ENCODE peak calls at places on chromosome 9, in four cellular contexts. L is tibial nerve, O is ovary, A is substantia nigra. X is an unnamed sample.

GRCh38 chr9:22169243-22169642 is 160.1 kb upstream of the CDKN2B start:
- DNase-seq in O (no peak), A (no peak), L (no peak), X (no peak)

GRCh38 chr9:89872913-89873707 is 268.3 kb downstream of the GADD45G start:
- DNase-seq in A (no peak), L (no peak), O (peak), X (no peak)

GRCh38 chr9:100756217-100756616 is 178.3 kb downstream of the CAVIN4 start:
- DNase-seq in L (no peak), O (no peak), A (no peak), X (no peak)

GRCh38 chr9:91285729-91286353 is 75.9 kb downstream of the AUH start:
- DNase-seq in O (no peak), A (no peak), L (no peak), X (no peak)

GRCh38 chr9:9598723-9599122 is 1014.1 kb downstream of the PTPRD start:
- DNase-seq in O (no peak), L (no peak), A (no peak), X (no peak)

GRCh38 chr9:127463891-127464290 is 12.6 kb downstream of the LRSAM1 start:
- DNase-seq in A (no peak), O (no peak), L (no peak), X (no peak)

GRCh38 chr9:2872307-2872940 is 28.5 kb upstream of the PUM3 start:
- DNase-seq in A (no peak), O (no peak), L (no peak), X (no peak)

GRCh38 chr9:73532985-73533384 is 381.3 kb downstream of the ANXA1 start:
- DNase-seq in O (no peak), A (no peak), L (no peak), X (no peak)

GRCh38 chr9:128628471-128629048 is 28.1 kb downstream of the DYNC2I2 start:
- DNase-seq in O (no peak), L (peak), A (no peak), X (no peak)

GRCh38 chr9:107624216-107624948 is 134.8 kb upstream of the KLF4 start:
- DNase-seq in O (no peak), L (no peak), A (no peak), X (no peak)

GRCh38 chr9:23683021-23683431 is 143.0 kb downstream of the ELAVL2 start:
- DNase-seq in A (no peak), L (no peak), O (no peak), X (no peak)

GRCh38 chr9:93252781-93253530 is 69.0 kb downstream of the WNK2 start:
- DNase-seq in A (no peak), O (no peak), L (no peak), X (no peak)

GRCh38 chr9:105059260-105059659 is 131.3 kb upstream of the ABCA1 start:
- DNase-seq in L (no peak), O (no peak), A (no peak), X (no peak)

GRCh38 chr9:93346240-93347112 is 105.0 kb upstream of the FAM120A start:
- DNase-seq in A (no peak), O (peak), L (no peak), X (no peak)

GRCh38 chr9:135951889-135952663 is 9.1 kb downstream of the UBAC1 start:
- DNase-seq in O (no peak), L (no peak), A (no peak), X (no peak)

GRCh38 chr9:81650836-81651545 is 38.4 kb downstream of the TLE1 start:
- DNase-seq in L (no peak), A (no peak), O (no peak), X (no peak)

GRCh38 chr9:136171009-136171800 is 33.7 kb downstream of the LHX3 start:
- DNase-seq in O (no peak), L (no peak), A (no peak), X (no peak)

GRCh38 chr9:117247271-117247670 is 167.6 kb downstream of the ASTN2 start:
- DNase-seq in A (peak), L (no peak), O (no peak), X (no peak)

GRCh38 chr9:108823829-108824228 is 32.0 kb downstream of the ACTL7B start:
- DNase-seq in L (no peak), A (no peak), O (no peak), X (no peak)

GRCh38 chr9:93958121-93958874 is 3.1 kb upstream of the BARX1 start:
- DNase-seq in L (no peak), A (no peak), O (no peak), X (peak)

GRCh38 chr9:120622790-120623189 is 42.8 kb upstream of the CDK5RAP2 start:
- DNase-seq in L (no peak), O (no peak), A (no peak), X (no peak)

GRCh38 chr9:106846847-106847246 is 16.1 kb upstream of the ZNF462 start:
- DNase-seq in A (no peak), O (no peak), L (no peak), X (no peak)

GRCh38 chr9:92754091-92754740 is 10.4 kb downstream of the BICD2 start:
- DNase-seq in L (no peak), O (no peak), A (no peak), X (no peak)

GRCh38 chr9:129414377-129415021 is 206.4 kb downstream of the C9orf50 start:
- DNase-seq in L (peak), A (no peak), O (peak), X (peak)

GRCh38 chr9:84301851-84302250 is 38.7 kb downstream of the SLC28A3 start:
- DNase-seq in A (no peak), O (no peak), L (no peak), X (no peak)
- H3K27ac ChIP-seq in A (no peak), O (no peak), L (no peak), X (no peak)

GRCh38 chr9:69357030-69357853 is 32.2 kb downstream of the ENTREP1 start:
- DNase-seq in L (no peak), O (no peak), A (no peak), X (no peak)
- H3K27ac ChIP-seq in L (no peak), O (no peak), A (no peak), X (no peak)

GRCh38 chr9:36136277-36136893 is at the start of gene GLIPR2:
- DNase-seq in L (peak), A (peak), O (peak), X (peak)

GRCh38 chr9:36134761-36135505 is 1.6 kb upstream of the GLIPR2 start:
- DNase-seq in A (no peak), L (no peak), O (no peak), X (no peak)

GRCh38 chr9:36136894-36137391 is 410 bp downstream of the GLIPR2 start:
- DNase-seq in A (no peak), O (no peak), L (no peak), X (no peak)

GRCh38 chr9:36137392-36138004 is 965 bp downstream of the GLIPR2 start:
- DNase-seq in A (no peak), O (peak), L (no peak), X (peak)

GRCh38 chr9:36135791-36136276 is 699 bp upstream of the GLIPR2 start:
- DNase-seq in L (no peak), O (peak), A (no peak), X (no peak)
- H3K27ac ChIP-seq in L (peak), O (peak), A (peak), X (no peak)

GRCh38 chr9:96556701-96557461 is 62.8 kb downstream of the CDC14B start:
- DNase-seq in A (peak), O (no peak), L (peak), X (no peak)
- H3K27ac ChIP-seq in A (peak), O (no peak), L (peak), X (no peak)

DNA sequence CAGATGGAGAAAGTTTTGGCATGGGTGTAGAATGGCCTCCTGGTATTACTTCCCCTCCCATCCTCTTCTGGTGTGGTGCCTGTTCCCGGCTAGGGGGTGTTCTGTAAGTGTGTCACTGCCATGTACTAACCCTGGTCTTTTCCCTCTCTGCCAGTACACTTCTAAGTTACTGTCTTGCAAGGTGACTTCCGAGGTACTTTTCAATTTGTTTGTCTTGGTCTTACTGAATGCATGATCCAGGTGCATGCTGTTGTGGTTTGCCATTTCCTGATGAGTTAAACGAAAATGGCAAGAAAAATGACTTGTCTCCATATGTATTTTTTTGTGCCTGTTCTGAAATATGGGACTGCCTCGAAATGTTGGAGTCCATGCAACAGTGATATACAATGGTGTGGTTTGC is 46.0 kb downstream of the C9orf152 start:
- DNase-seq in O (no peak), L (no peak), A (no peak), X (no peak)
- H3K27ac ChIP-seq in O (no peak), L (no peak), A (no peak), X (no peak)